ENCODE peak calls at places on chromosome 14, in five cellular contexts. One of them, this sample, is unnamed.

GRCh38 chr14:32129124-32129523 is 52.0 kb downstream of the ARHGAP5 start:
- DNase-seq in heart left ventricle: no peak
- DNase-seq in adrenal gland: no peak
- DNase-seq in esophagus squamous epithelium: no peak
- DNase-seq in chondrocyte: no peak
- DNase-seq in this sample: no peak

GRCh38 chr14:104445086-104445485 is 134.5 kb upstream of the C14orf180 start:
- DNase-seq in heart left ventricle: no peak
- DNase-seq in adrenal gland: no peak
- DNase-seq in esophagus squamous epithelium: no peak
- DNase-seq in chondrocyte: no peak
- DNase-seq in this sample: no peak

GRCh38 chr14:68882235-68882634 is 89.4 kb upstream of the ZFP36L1 start:
- DNase-seq in heart left ventricle: no peak
- DNase-seq in adrenal gland: no peak
- DNase-seq in esophagus squamous epithelium: no peak
- DNase-seq in chondrocyte: no peak
- DNase-seq in this sample: no peak

GRCh38 chr14:51004352-51004800 is 60.1 kb upstream of the PYGL start:
- DNase-seq in heart left ventricle: no peak
- DNase-seq in adrenal gland: peak
- DNase-seq in esophagus squamous epithelium: no peak
- DNase-seq in chondrocyte: no peak
- DNase-seq in this sample: no peak

GRCh38 chr14:68285421-68286179 is 466.0 kb downstream of the RAD51B start:
- DNase-seq in heart left ventricle: no peak
- DNase-seq in adrenal gland: no peak
- DNase-seq in esophagus squamous epithelium: no peak
- DNase-seq in chondrocyte: no peak
- DNase-seq in this sample: peak

GRCh38 chr14:87133073-87133815 is 859.7 kb downstream of the GALC start:
- DNase-seq in heart left ventricle: peak
- DNase-seq in adrenal gland: no peak
- DNase-seq in esophagus squamous epithelium: no peak
- DNase-seq in chondrocyte: no peak
- DNase-seq in this sample: no peak

GRCh38 chr14:34461334-34462131 is 507 bp downstream of the SPTSSA start:
- DNase-seq in heart left ventricle: peak
- DNase-seq in adrenal gland: peak
- DNase-seq in esophagus squamous epithelium: no peak
- DNase-seq in chondrocyte: no peak
- DNase-seq in this sample: no peak

GRCh38 chr14:68945585-68946289 is 33.4 kb downstream of the ACTN1 start:
- DNase-seq in heart left ventricle: peak
- DNase-seq in adrenal gland: no peak
- DNase-seq in esophagus squamous epithelium: no peak
- DNase-seq in chondrocyte: peak
- DNase-seq in this sample: no peak

GRCh38 chr14:58149196-58149595 is 2.8 kb downstream of the ARMH4 start:
- DNase-seq in heart left ventricle: no peak
- DNase-seq in adrenal gland: no peak
- DNase-seq in esophagus squamous epithelium: no peak
- DNase-seq in chondrocyte: no peak
- DNase-seq in this sample: no peak

GRCh38 chr14:91399868-91400640 is 17.6 kb downstream of the CCDC88C start:
- DNase-seq in heart left ventricle: no peak
- DNase-seq in adrenal gland: no peak
- DNase-seq in esophagus squamous epithelium: no peak
- DNase-seq in chondrocyte: no peak
- DNase-seq in this sample: peak

GRCh38 chr14:105474478-105475268 is at the start of gene CRIP2:
- DNase-seq in heart left ventricle: peak
- DNase-seq in adrenal gland: no peak
- DNase-seq in esophagus squamous epithelium: no peak
- DNase-seq in chondrocyte: no peak
- DNase-seq in this sample: no peak

GRCh38 chr14:99378782-99379214 is 101.9 kb downstream of the SETD3 start:
- DNase-seq in heart left ventricle: no peak
- DNase-seq in adrenal gland: no peak
- DNase-seq in esophagus squamous epithelium: no peak
- DNase-seq in chondrocyte: no peak
- DNase-seq in this sample: no peak

DNA sequence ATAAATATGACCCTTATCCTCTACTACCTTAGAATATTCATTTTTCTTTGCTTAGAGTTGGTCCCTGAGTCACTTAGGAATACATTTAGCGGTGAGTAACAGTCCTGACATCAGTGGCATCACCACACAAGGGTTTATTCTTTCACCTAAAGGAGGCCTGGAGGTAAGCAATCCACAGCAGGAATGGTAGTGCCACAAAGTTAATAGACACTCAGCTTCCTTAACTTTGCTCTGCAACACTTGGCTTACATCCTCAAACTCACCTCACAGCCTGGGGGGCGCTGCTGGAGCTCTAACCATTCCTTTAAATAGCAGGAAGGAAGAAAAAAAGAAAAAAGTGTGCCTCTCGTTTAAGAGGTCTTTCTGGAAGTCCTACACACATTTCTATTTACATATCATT is 29.1 kb downstream of the BBOF1 start:
- DNase-seq in heart left ventricle: no peak
- DNase-seq in adrenal gland: no peak
- DNase-seq in esophagus squamous epithelium: no peak
- DNase-seq in chondrocyte: no peak
- DNase-seq in this sample: no peak
- TF ChIP-seq CTCF in heart left ventricle: no peak
- TF ChIP-seq CTCF in adrenal gland: no peak
- TF ChIP-seq CTCF in esophagus squamous epithelium: no peak
- TF ChIP-seq CTCF in chondrocyte: no peak
- TF ChIP-seq CTCF in this sample: no peak

DNA sequence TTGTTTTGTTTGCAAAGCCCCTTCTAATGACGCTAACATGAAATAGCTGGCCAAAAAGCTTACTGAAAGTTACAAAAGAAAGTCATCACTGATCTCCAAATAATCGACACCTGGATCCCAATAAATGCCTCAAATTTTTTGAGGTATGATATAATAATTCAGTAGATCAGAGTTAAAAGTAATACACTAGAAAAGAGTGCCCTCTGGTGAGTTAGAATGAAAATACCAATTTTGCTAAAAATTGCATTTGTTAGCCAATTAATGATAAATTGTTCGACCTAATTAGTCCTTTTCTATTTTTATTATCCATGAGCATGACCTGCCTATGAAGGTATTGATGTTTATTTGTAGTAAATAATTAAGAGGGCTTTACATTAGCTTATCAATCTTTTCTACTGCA is 78.6 kb downstream of the CEP128 start:
- DNase-seq in heart left ventricle: no peak
- DNase-seq in adrenal gland: no peak
- DNase-seq in esophagus squamous epithelium: no peak
- DNase-seq in chondrocyte: no peak
- DNase-seq in this sample: no peak
- TF ChIP-seq CTCF in heart left ventricle: no peak
- TF ChIP-seq CTCF in adrenal gland: no peak
- TF ChIP-seq CTCF in esophagus squamous epithelium: no peak
- TF ChIP-seq CTCF in chondrocyte: peak
- TF ChIP-seq CTCF in this sample: no peak

GRCh38 chr14:64764641-64765520 is 60.7 kb downstream of the PLEKHG3 start:
- DNase-seq in heart left ventricle: peak
- DNase-seq in adrenal gland: peak
- DNase-seq in esophagus squamous epithelium: no peak
- DNase-seq in chondrocyte: peak
- DNase-seq in this sample: peak

GRCh38 chr14:64765740-64766302 is 61.6 kb downstream of the PLEKHG3 start:
- DNase-seq in heart left ventricle: peak
- DNase-seq in adrenal gland: no peak
- DNase-seq in esophagus squamous epithelium: no peak
- DNase-seq in chondrocyte: peak
- DNase-seq in this sample: peak

GRCh38 chr14:64762044-64763034 is 58.1 kb downstream of the PLEKHG3 start:
- DNase-seq in heart left ventricle: peak
- DNase-seq in adrenal gland: peak
- DNase-seq in esophagus squamous epithelium: no peak
- DNase-seq in chondrocyte: peak
- DNase-seq in this sample: peak

GRCh38 chr14:64763089-64763782 is 59.0 kb downstream of the PLEKHG3 start:
- DNase-seq in heart left ventricle: peak
- DNase-seq in adrenal gland: no peak
- DNase-seq in esophagus squamous epithelium: no peak
- DNase-seq in chondrocyte: peak
- DNase-seq in this sample: peak

GRCh38 chr14:64763801-64764511 is 59.7 kb downstream of the PLEKHG3 start:
- DNase-seq in heart left ventricle: peak
- DNase-seq in adrenal gland: peak
- DNase-seq in esophagus squamous epithelium: no peak
- DNase-seq in chondrocyte: peak
- DNase-seq in this sample: peak
- TF ChIP-seq CTCF in heart left ventricle: no peak
- TF ChIP-seq CTCF in adrenal gland: no peak
- TF ChIP-seq CTCF in esophagus squamous epithelium: no peak
- TF ChIP-seq CTCF in chondrocyte: peak
- TF ChIP-seq CTCF in this sample: no peak

GRCh38 chr14:71309756-71310155 is 402.5 kb downstream of the PCNX1 start:
- DNase-seq in heart left ventricle: no peak
- DNase-seq in adrenal gland: no peak
- DNase-seq in esophagus squamous epithelium: no peak
- DNase-seq in chondrocyte: no peak
- DNase-seq in this sample: no peak
- TF ChIP-seq CTCF in heart left ventricle: no peak
- TF ChIP-seq CTCF in adrenal gland: peak
- TF ChIP-seq CTCF in esophagus squamous epithelium: no peak
- TF ChIP-seq CTCF in chondrocyte: peak
- TF ChIP-seq CTCF in this sample: no peak

GRCh38 chr14:77799863-77800730 is at the start of gene ADCK1:
- DNase-seq in heart left ventricle: peak
- DNase-seq in adrenal gland: peak
- DNase-seq in esophagus squamous epithelium: peak
- DNase-seq in chondrocyte: peak
- DNase-seq in this sample: peak
- TF ChIP-seq CTCF in heart left ventricle: no peak
- TF ChIP-seq CTCF in adrenal gland: peak
- TF ChIP-seq CTCF in esophagus squamous epithelium: peak
- TF ChIP-seq CTCF in chondrocyte: peak
- TF ChIP-seq CTCF in this sample: peak

This sample was measured in spleen.